ENCODE peak calls at places on chromosomes 5 and 9, in five cellular contexts. Y is mammary epithelial cell, W is prostate gland, X is AG10803, R is esophagus squamous epithelium. E is an unnamed sample.

GRCh38 chr9:14212697-14213420 is 101.1 kb downstream of the NFIB start:
- DNase-seq in Y (no peak), W (no peak), X (no peak), R (no peak), E (no peak)

GRCh38 chr9:133429641-133430161 is 7.5 kb downstream of the ADAMTS13 start:
- DNase-seq in Y (no peak), W (peak; percentile 22), X (no peak), R (no peak), E (no peak)

GRCh38 chr9:106324596-106325280 is 538.2 kb upstream of the ZNF462 start:
- DNase-seq in Y (no peak), W (no peak), X (no peak), R (no peak), E (no peak)

GRCh38 chr5:122674412-122674811 is 100.5 kb upstream of the SNX2 start:
- DNase-seq in Y (peak; percentile 5), W (no peak), X (peak; percentile 36), R (no peak), E (no peak)

GRCh38 chr5:167232675-167233074 is 1058.8 kb upstream of the WWC1 start:
- DNase-seq in Y (no peak), W (no peak), X (peak; percentile 27), R (no peak), E (no peak)

GRCh38 chr9:133457233-133457632 is 2.5 kb upstream of the CACFD1 start:
- DNase-seq in Y (no peak), W (no peak), X (no peak), R (no peak), E (no peak)

GRCh38 chr5:96601811-96602244 is 60.3 kb upstream of the CAST start:
- DNase-seq in Y (peak; percentile 55), W (peak; percentile 76), X (peak; percentile 63), R (no peak), E (peak; percentile 77)

GRCh38 chr5:74542477-74542876 is 98.1 kb downstream of the ENC1 start:
- DNase-seq in Y (peak; percentile 81), W (no peak), X (peak; percentile 45), R (no peak), E (peak; percentile 9)

GRCh38 chr9:120910643-120911042 is 16.0 kb downstream of the TRAF1 start:
- DNase-seq in Y (peak; percentile 50), W (no peak), X (no peak), R (no peak), E (no peak)

GRCh38 chr5:88938488-88938887 is 55.5 kb upstream of the MEF2C start:
- DNase-seq in Y (no peak), W (no peak), X (no peak), R (no peak), E (peak; percentile 22)

GRCh38 chr9:114078021-114078780 is at the start of gene AMBP:
- DNase-seq in Y (no peak), W (peak; percentile 32), X (no peak), R (no peak), E (no peak)

GRCh38 chr9:105138306-105138801 is 106.1 kb upstream of the SLC44A1 start:
- DNase-seq in Y (no peak), W (no peak), X (no peak), R (no peak), E (peak; percentile 87)

GRCh38 chr9:13817754-13818278 is 496.1 kb downstream of the NFIB start:
- DNase-seq in Y (no peak), W (no peak), X (peak; percentile 9), R (no peak), E (no peak)

GRCh38 chr5:143340891-143341685 is 62.4 kb downstream of the NR3C1 start:
- DNase-seq in Y (no peak), W (no peak), X (peak; percentile 46), R (no peak), E (no peak)

GRCh38 chr5:22649076-22649475 is 204.1 kb downstream of the CDH12 start:
- DNase-seq in Y (peak; percentile 92), W (peak; percentile 44), X (no peak), R (no peak), E (no peak)

GRCh38 chr9:137057545-137057944 is 3.7 kb upstream of the ENTPD2 start:
- DNase-seq in Y (no peak), W (no peak), X (no peak), R (no peak), E (no peak)

GRCh38 chr5:95887977-95888376 is 65.5 kb upstream of the GLRX start:
- DNase-seq in Y (no peak), W (no peak), X (no peak), R (no peak), E (no peak)

GRCh38 chr5:448061-448765 is 5.2 kb downstream of the EXOC3 start:
- DNase-seq in Y (no peak), W (no peak), X (no peak), R (no peak), E (no peak)

GRCh38 chr9:93680445-93681315 is 104.3 kb downstream of the PHF2 start:
- DNase-seq in Y (no peak), W (peak; percentile 3), X (no peak), R (no peak), E (no peak)
- TF ChIP-seq CTCF in Y (no peak), W (no peak), X (no peak), R (no peak), E (no peak)

GRCh38 chr5:56588636-56589485 is 226.5 kb upstream of the MAP3K1 start:
- DNase-seq in Y (no peak), W (no peak), X (no peak), R (peak; percentile 30), E (no peak)
- H3K4me3 ChIP-seq in Y (no peak overlapping the region), W (no peak overlapping the region), X (no peak overlapping the region), R (no peak overlapping the region), E (no peak overlapping the region)

GRCh38 chr5:148383564-148384388 is at the start of gene FBXO38:
- DNase-seq in Y (peak; percentile 97), W (peak; percentile 97), X (peak; percentile 94), R (peak; percentile 84), E (peak; percentile 96)
- TF ChIP-seq CTCF in Y (no peak), W (peak; percentile 44), X (no peak), R (peak; percentile 32), E (peak; percentile 7)

DNA sequence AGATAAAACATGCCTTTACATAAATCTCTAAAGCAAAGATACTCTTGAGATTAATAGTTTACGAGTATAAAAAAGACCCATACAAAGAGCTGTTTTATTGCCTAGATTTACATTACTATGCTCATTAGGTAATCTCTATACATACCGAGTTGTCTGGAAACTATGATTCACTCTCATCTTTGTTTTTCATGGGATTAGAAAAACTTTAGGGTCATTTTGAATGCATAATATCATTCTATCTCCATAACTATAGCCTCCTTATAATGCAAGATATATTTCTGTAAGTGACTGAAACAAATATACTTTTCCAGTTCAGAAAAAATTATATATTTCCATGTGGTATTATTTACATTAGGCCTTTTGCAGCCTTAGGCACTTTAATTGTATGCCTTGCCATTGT is 1088.7 kb upstream of the ARRDC3 start:
- DNase-seq in Y (no peak), W (no peak), X (no peak), R (no peak), E (no peak)
- H3K4me3 ChIP-seq in Y (no peak overlapping the region), W (no peak overlapping the region), X (no peak overlapping the region), R (no peak overlapping the region), E (no peak overlapping the region)

GRCh38 chr9:72695365-72695764 is 174.0 kb downstream of the TMC1 start:
- DNase-seq in Y (no peak), W (no peak), X (no peak), R (no peak), E (no peak)
- TF ChIP-seq CTCF in Y (no peak), W (no peak), X (no peak), R (no peak), E (no peak)

GRCh38 chr5:34043099-34043876 is at the start of gene C1QTNF3:
- DNase-seq in Y (no peak), W (no peak), X (peak; percentile 76), R (no peak), E (no peak)
- H3K4me3 ChIP-seq in Y (no peak within 1 kb of the TSS), W (no peak within 1 kb of the TSS), X (peak within 1 kb of the TSS; percentile 22), R (peak within 1 kb of the TSS; percentile 46), E (no peak within 1 kb of the TSS)

GRCh38 chr9:18142964-18143363 is 331.0 kb upstream of the ADAMTSL1 start:
- DNase-seq in Y (no peak), W (no peak), X (no peak), R (no peak), E (peak; percentile 6)
- TF ChIP-seq CTCF in Y (no peak), W (no peak), X (peak; percentile 35), R (no peak), E (peak; percentile 24)

E was measured in fibroblast of villous mesenchyme.